ENCODE peak calls at places on chromosomes 16 and 17, in seven cellular contexts. One of them, this sample, is unnamed.
A peak's percentile ranks its signal among the peaks of the same experiment; 100 is the strongest.

GRCh38 chr16:30787613-30788378 is 791 bp upstream of the ZNF629 start:
- DNase-seq in activated CD4-positive, alpha-beta T cell treated with anti-CD3 and anti-CD28 coated beads, Interleukin-2, amount 10 ng/mL, durations not matched to agents 7 days and 5 days: no peak
- DNase-seq in central memory CD4-positive, alpha-beta T cell: no peak
- DNase-seq in CD8-positive, alpha-beta T cell: no peak
- DNase-seq in ovary: no peak
- DNase-seq in small intestine: peak; percentile 53
- DNase-seq in NCI-H1092: no peak
- DNase-seq in this sample: no peak

GRCh38 chr17:36027776-36028175 is 10.0 kb upstream of the CCL23 start:
- DNase-seq in activated CD4-positive, alpha-beta T cell treated with anti-CD3 and anti-CD28 coated beads, Interleukin-2, amount 10 ng/mL, durations not matched to agents 7 days and 5 days: no peak
- DNase-seq in small intestine: no peak
- DNase-seq in central memory CD4-positive, alpha-beta T cell: no peak
- DNase-seq in NCI-H1092: no peak
- DNase-seq in ovary: no peak
- DNase-seq in CD8-positive, alpha-beta T cell: no peak
- DNase-seq in this sample: no peak

GRCh38 chr16:19245326-19245925 is 40.1 kb upstream of the CLEC19A start:
- DNase-seq in ovary: no peak
- DNase-seq in activated CD4-positive, alpha-beta T cell treated with anti-CD3 and anti-CD28 coated beads, Interleukin-2, amount 10 ng/mL, durations not matched to agents 7 days and 5 days: no peak
- DNase-seq in NCI-H1092: peak; percentile 91
- DNase-seq in small intestine: peak; percentile 20
- DNase-seq in central memory CD4-positive, alpha-beta T cell: no peak
- DNase-seq in CD8-positive, alpha-beta T cell: no peak
- DNase-seq in this sample: no peak

GRCh38 chr17:47945080-47945479 is 3.7 kb downstream of the PNPO start:
- DNase-seq in NCI-H1092: no peak
- DNase-seq in central memory CD4-positive, alpha-beta T cell: no peak
- DNase-seq in small intestine: no peak
- DNase-seq in activated CD4-positive, alpha-beta T cell treated with anti-CD3 and anti-CD28 coated beads, Interleukin-2, amount 10 ng/mL, durations not matched to agents 7 days and 5 days: peak; percentile 35
- DNase-seq in ovary: no peak
- DNase-seq in CD8-positive, alpha-beta T cell: no peak
- DNase-seq in this sample: no peak

GRCh38 chr17:50090071-50090470 is 5.1 kb upstream of the PDK2 start:
- DNase-seq in central memory CD4-positive, alpha-beta T cell: no peak
- DNase-seq in small intestine: no peak
- DNase-seq in CD8-positive, alpha-beta T cell: no peak
- DNase-seq in NCI-H1092: no peak
- DNase-seq in ovary: no peak
- DNase-seq in activated CD4-positive, alpha-beta T cell treated with anti-CD3 and anti-CD28 coated beads, Interleukin-2, amount 10 ng/mL, durations not matched to agents 7 days and 5 days: no peak
- DNase-seq in this sample: no peak

GRCh38 chr17:60554377-60554788 is 28.3 kb upstream of the APPBP2 start:
- DNase-seq in central memory CD4-positive, alpha-beta T cell: no peak
- DNase-seq in ovary: no peak
- DNase-seq in activated CD4-positive, alpha-beta T cell treated with anti-CD3 and anti-CD28 coated beads, Interleukin-2, amount 10 ng/mL, durations not matched to agents 7 days and 5 days: no peak
- DNase-seq in CD8-positive, alpha-beta T cell: no peak
- DNase-seq in NCI-H1092: no peak
- DNase-seq in small intestine: peak; percentile 70
- DNase-seq in this sample: no peak

GRCh38 chr16:54244061-54244886 is 42.3 kb downstream of the IRX3 start:
- DNase-seq in NCI-H1092: no peak
- DNase-seq in central memory CD4-positive, alpha-beta T cell: no peak
- DNase-seq in activated CD4-positive, alpha-beta T cell treated with anti-CD3 and anti-CD28 coated beads, Interleukin-2, amount 10 ng/mL, durations not matched to agents 7 days and 5 days: no peak
- DNase-seq in CD8-positive, alpha-beta T cell: no peak
- DNase-seq in small intestine: no peak
- DNase-seq in ovary: no peak
- DNase-seq in this sample: no peak

GRCh38 chr17:40339068-40339699 is 25.4 kb downstream of the GJD3 start:
- DNase-seq in activated CD4-positive, alpha-beta T cell treated with anti-CD3 and anti-CD28 coated beads, Interleukin-2, amount 10 ng/mL, durations not matched to agents 7 days and 5 days: no peak
- DNase-seq in ovary: peak; percentile 80
- DNase-seq in NCI-H1092: no peak
- DNase-seq in CD8-positive, alpha-beta T cell: no peak
- DNase-seq in central memory CD4-positive, alpha-beta T cell: no peak
- DNase-seq in small intestine: no peak
- DNase-seq in this sample: no peak

GRCh38 chr17:35746956-35747355 is 6.1 kb downstream of the GAS2L2 start:
- DNase-seq in small intestine: no peak
- DNase-seq in NCI-H1092: no peak
- DNase-seq in CD8-positive, alpha-beta T cell: no peak
- DNase-seq in central memory CD4-positive, alpha-beta T cell: no peak
- DNase-seq in activated CD4-positive, alpha-beta T cell treated with anti-CD3 and anti-CD28 coated beads, Interleukin-2, amount 10 ng/mL, durations not matched to agents 7 days and 5 days: no peak
- DNase-seq in ovary: no peak
- DNase-seq in this sample: no peak

GRCh38 chr17:76420356-76421053 is 32.4 kb downstream of the UBE2O start:
- DNase-seq in activated CD4-positive, alpha-beta T cell treated with anti-CD3 and anti-CD28 coated beads, Interleukin-2, amount 10 ng/mL, durations not matched to agents 7 days and 5 days: no peak
- DNase-seq in CD8-positive, alpha-beta T cell: no peak
- DNase-seq in small intestine: no peak
- DNase-seq in ovary: no peak
- DNase-seq in central memory CD4-positive, alpha-beta T cell: no peak
- DNase-seq in NCI-H1092: no peak
- DNase-seq in this sample: no peak

GRCh38 chr17:80805032-80805751 is 186.4 kb upstream of the CHMP6 start:
- DNase-seq in NCI-H1092: no peak
- DNase-seq in small intestine: no peak
- DNase-seq in CD8-positive, alpha-beta T cell: no peak
- DNase-seq in ovary: no peak
- DNase-seq in activated CD4-positive, alpha-beta T cell treated with anti-CD3 and anti-CD28 coated beads, Interleukin-2, amount 10 ng/mL, durations not matched to agents 7 days and 5 days: no peak
- DNase-seq in central memory CD4-positive, alpha-beta T cell: no peak
- DNase-seq in this sample: no peak

GRCh38 chr17:63703029-63703428 is 3.1 kb upstream of the LIMD2 start:
- DNase-seq in CD8-positive, alpha-beta T cell: no peak
- DNase-seq in activated CD4-positive, alpha-beta T cell treated with anti-CD3 and anti-CD28 coated beads, Interleukin-2, amount 10 ng/mL, durations not matched to agents 7 days and 5 days: no peak
- DNase-seq in NCI-H1092: no peak
- DNase-seq in small intestine: no peak
- DNase-seq in ovary: no peak
- DNase-seq in central memory CD4-positive, alpha-beta T cell: no peak
- DNase-seq in this sample: peak; percentile 55

GRCh38 chr17:17416007-17416399 is 60.8 kb upstream of the MED9 start:
- DNase-seq in activated CD4-positive, alpha-beta T cell treated with anti-CD3 and anti-CD28 coated beads, Interleukin-2, amount 10 ng/mL, durations not matched to agents 7 days and 5 days: peak; percentile 46
- DNase-seq in CD8-positive, alpha-beta T cell: no peak
- DNase-seq in central memory CD4-positive, alpha-beta T cell: peak; percentile 24
- DNase-seq in small intestine: peak; percentile 62
- DNase-seq in ovary: no peak
- DNase-seq in NCI-H1092: peak; percentile 31
- DNase-seq in this sample: no peak

GRCh38 chr17:3639981-3640596 is 3.5 kb downstream of the CTNS start:
- DNase-seq in activated CD4-positive, alpha-beta T cell treated with anti-CD3 and anti-CD28 coated beads, Interleukin-2, amount 10 ng/mL, durations not matched to agents 7 days and 5 days: no peak
- DNase-seq in small intestine: no peak
- DNase-seq in CD8-positive, alpha-beta T cell: no peak
- DNase-seq in NCI-H1092: no peak
- DNase-seq in central memory CD4-positive, alpha-beta T cell: no peak
- DNase-seq in ovary: no peak
- DNase-seq in this sample: no peak

GRCh38 chr16:8887952-8888560 is 5.9 kb downstream of the LITAFD start:
- DNase-seq in central memory CD4-positive, alpha-beta T cell: no peak
- DNase-seq in NCI-H1092: no peak
- DNase-seq in ovary: peak; percentile 54
- DNase-seq in CD8-positive, alpha-beta T cell: no peak
- DNase-seq in activated CD4-positive, alpha-beta T cell treated with anti-CD3 and anti-CD28 coated beads, Interleukin-2, amount 10 ng/mL, durations not matched to agents 7 days and 5 days: no peak
- DNase-seq in small intestine: no peak
- DNase-seq in this sample: peak; percentile 59

GRCh38 chr17:14737984-14738651 is 437.2 kb downstream of the HS3ST3B1 start:
- DNase-seq in NCI-H1092: no peak
- DNase-seq in central memory CD4-positive, alpha-beta T cell: no peak
- DNase-seq in small intestine: no peak
- DNase-seq in activated CD4-positive, alpha-beta T cell treated with anti-CD3 and anti-CD28 coated beads, Interleukin-2, amount 10 ng/mL, durations not matched to agents 7 days and 5 days: no peak
- DNase-seq in CD8-positive, alpha-beta T cell: no peak
- DNase-seq in ovary: no peak
- DNase-seq in this sample: peak; percentile 81

GRCh38 chr17:59506907-59507726 is 58.3 kb upstream of the DHX40 start:
- DNase-seq in small intestine: no peak
- DNase-seq in NCI-H1092: no peak
- DNase-seq in CD8-positive, alpha-beta T cell: no peak
- DNase-seq in activated CD4-positive, alpha-beta T cell treated with anti-CD3 and anti-CD28 coated beads, Interleukin-2, amount 10 ng/mL, durations not matched to agents 7 days and 5 days: no peak
- DNase-seq in central memory CD4-positive, alpha-beta T cell: no peak
- DNase-seq in ovary: no peak
- DNase-seq in this sample: peak; percentile 21

GRCh38 chr17:62592305-62593099 is 35.0 kb upstream of the MRC2 start:
- DNase-seq in activated CD4-positive, alpha-beta T cell treated with anti-CD3 and anti-CD28 coated beads, Interleukin-2, amount 10 ng/mL, durations not matched to agents 7 days and 5 days: no peak
- DNase-seq in central memory CD4-positive, alpha-beta T cell: no peak
- DNase-seq in small intestine: no peak
- DNase-seq in NCI-H1092: no peak
- DNase-seq in CD8-positive, alpha-beta T cell: no peak
- DNase-seq in ovary: no peak
- DNase-seq in this sample: no peak

GRCh38 chr17:6327007-6327406 is 107.9 kb downstream of the AIPL1 start:
- DNase-seq in ovary: no peak
- DNase-seq in NCI-H1092: no peak
- DNase-seq in central memory CD4-positive, alpha-beta T cell: no peak
- DNase-seq in small intestine: no peak
- DNase-seq in CD8-positive, alpha-beta T cell: no peak
- DNase-seq in activated CD4-positive, alpha-beta T cell treated with anti-CD3 and anti-CD28 coated beads, Interleukin-2, amount 10 ng/mL, durations not matched to agents 7 days and 5 days: no peak
- DNase-seq in this sample: no peak

GRCh38 chr16:28873543-28874201 is 4.6 kb upstream of the ATP2A1 start:
- DNase-seq in ovary: no peak
- DNase-seq in activated CD4-positive, alpha-beta T cell treated with anti-CD3 and anti-CD28 coated beads, Interleukin-2, amount 10 ng/mL, durations not matched to agents 7 days and 5 days: peak; percentile 62
- DNase-seq in small intestine: no peak
- DNase-seq in NCI-H1092: no peak
- DNase-seq in CD8-positive, alpha-beta T cell: peak; percentile 37
- DNase-seq in central memory CD4-positive, alpha-beta T cell: peak; percentile 57
- DNase-seq in this sample: no peak

GRCh38 chr17:17739388-17740066 is 58.3 kb downstream of the RAI1 start:
- DNase-seq in NCI-H1092: no peak
- DNase-seq in ovary: peak; percentile 76
- DNase-seq in small intestine: peak; percentile 27
- DNase-seq in CD8-positive, alpha-beta T cell: no peak
- DNase-seq in activated CD4-positive, alpha-beta T cell treated with anti-CD3 and anti-CD28 coated beads, Interleukin-2, amount 10 ng/mL, durations not matched to agents 7 days and 5 days: no peak
- DNase-seq in central memory CD4-positive, alpha-beta T cell: no peak
- DNase-seq in this sample: no peak

GRCh38 chr17:5077781-5078105 is 524 bp upstream of the ZFP3 start:
- DNase-seq in activated CD4-positive, alpha-beta T cell treated with anti-CD3 and anti-CD28 coated beads, Interleukin-2, amount 10 ng/mL, durations not matched to agents 7 days and 5 days: no peak
- DNase-seq in CD8-positive, alpha-beta T cell: no peak
- DNase-seq in ovary: no peak
- DNase-seq in central memory CD4-positive, alpha-beta T cell: no peak
- DNase-seq in NCI-H1092: no peak
- DNase-seq in small intestine: no peak
- DNase-seq in this sample: no peak

GRCh38 chr17:2222901-2223616 is 80.5 kb downstream of the SMG6 start:
- DNase-seq in activated CD4-positive, alpha-beta T cell treated with anti-CD3 and anti-CD28 coated beads, Interleukin-2, amount 10 ng/mL, durations not matched to agents 7 days and 5 days: peak; percentile 44
- DNase-seq in CD8-positive, alpha-beta T cell: peak; percentile 27
- DNase-seq in small intestine: no peak
- DNase-seq in central memory CD4-positive, alpha-beta T cell: peak; percentile 72
- DNase-seq in NCI-H1092: no peak
- DNase-seq in ovary: no peak
- DNase-seq in this sample: peak; percentile 67

GRCh38 chr17:40542562-40543411 is 22.5 kb downstream of the CCR7 start:
- DNase-seq in small intestine: no peak
- DNase-seq in CD8-positive, alpha-beta T cell: no peak
- DNase-seq in NCI-H1092: no peak
- DNase-seq in activated CD4-positive, alpha-beta T cell treated with anti-CD3 and anti-CD28 coated beads, Interleukin-2, amount 10 ng/mL, durations not matched to agents 7 days and 5 days: no peak
- DNase-seq in central memory CD4-positive, alpha-beta T cell: peak; percentile 52
- DNase-seq in ovary: peak; percentile 95
- DNase-seq in this sample: peak; percentile 93

GRCh38 chr17:11268176-11268575 is 27.2 kb downstream of the SHISA6 start:
- DNase-seq in NCI-H1092: no peak
- DNase-seq in small intestine: no peak
- DNase-seq in central memory CD4-positive, alpha-beta T cell: no peak
- DNase-seq in activated CD4-positive, alpha-beta T cell treated with anti-CD3 and anti-CD28 coated beads, Interleukin-2, amount 10 ng/mL, durations not matched to agents 7 days and 5 days: no peak
- DNase-seq in ovary: no peak
- DNase-seq in CD8-positive, alpha-beta T cell: no peak
- DNase-seq in this sample: no peak

GRCh38 chr16:65312071-65312470 is 190.2 kb upstream of the CDH11 start:
- DNase-seq in ovary: no peak
- DNase-seq in central memory CD4-positive, alpha-beta T cell: no peak
- DNase-seq in small intestine: no peak
- DNase-seq in NCI-H1092: no peak
- DNase-seq in activated CD4-positive, alpha-beta T cell treated with anti-CD3 and anti-CD28 coated beads, Interleukin-2, amount 10 ng/mL, durations not matched to agents 7 days and 5 days: no peak
- DNase-seq in CD8-positive, alpha-beta T cell: no peak
- DNase-seq in this sample: no peak

This sample was measured in tibial artery.